ENCODE peak calls at places on chromosomes 5 and 9, in five cellular contexts. One of them, this sample, is unnamed.

GRCh38 chr9:37747271-37747753 is 6.3 kb upstream of the TRMT10B start:
- DNase-seq in A673: peak
- DNase-seq in H1: peak
- DNase-seq in heart right ventricle: peak
- DNase-seq in psoas muscle: peak
- DNase-seq in this sample: no peak

GRCh38 chr9:127550277-127550676 is 61.8 kb upstream of the STXBP1 start:
- DNase-seq in A673: no peak
- DNase-seq in H1: no peak
- DNase-seq in heart right ventricle: no peak
- DNase-seq in psoas muscle: no peak
- DNase-seq in this sample: no peak

GRCh38 chr9:13524245-13524644 is 244.8 kb upstream of the MPDZ start:
- DNase-seq in A673: no peak
- DNase-seq in H1: no peak
- DNase-seq in heart right ventricle: no peak
- DNase-seq in psoas muscle: no peak
- DNase-seq in this sample: no peak

GRCh38 chr9:72551306-72551705 is 29.9 kb downstream of the TMC1 start:
- DNase-seq in A673: no peak
- DNase-seq in H1: no peak
- DNase-seq in heart right ventricle: no peak
- DNase-seq in psoas muscle: no peak
- DNase-seq in this sample: no peak

GRCh38 chr9:742914-743594 is 98.4 kb upstream of the DMRT1 start:
- DNase-seq in A673: no peak
- DNase-seq in H1: no peak
- DNase-seq in heart right ventricle: no peak
- DNase-seq in psoas muscle: no peak
- DNase-seq in this sample: no peak

GRCh38 chr5:115626444-115626823 is 598 bp upstream of the TMED7 start:
- DNase-seq in A673: no peak
- DNase-seq in H1: no peak
- DNase-seq in heart right ventricle: no peak
- DNase-seq in psoas muscle: no peak
- DNase-seq in this sample: no peak

GRCh38 chr5:83430130-83431010 is 41.2 kb upstream of the VCAN start:
- DNase-seq in A673: peak
- DNase-seq in H1: peak
- DNase-seq in heart right ventricle: peak
- DNase-seq in psoas muscle: peak
- DNase-seq in this sample: peak

GRCh38 chr9:130938652-130939404 is at the start of gene FIBCD1:
- DNase-seq in A673: peak
- DNase-seq in H1: peak
- DNase-seq in heart right ventricle: no peak
- DNase-seq in psoas muscle: no peak
- DNase-seq in this sample: no peak

GRCh38 chr5:104179057-104179456 is 616.5 kb upstream of the NUDT12 start:
- DNase-seq in A673: peak
- DNase-seq in H1: peak
- DNase-seq in heart right ventricle: peak
- DNase-seq in psoas muscle: no peak
- DNase-seq in this sample: peak

GRCh38 chr9:131624636-131625241 is 79.4 kb downstream of the PRRT1B start:
- DNase-seq in A673: no peak
- DNase-seq in H1: no peak
- DNase-seq in heart right ventricle: peak
- DNase-seq in psoas muscle: no peak
- DNase-seq in this sample: no peak

GRCh38 chr5:84779206-84779605 is 394.5 kb upstream of the EDIL3 start:
- DNase-seq in A673: no peak
- DNase-seq in H1: no peak
- DNase-seq in heart right ventricle: no peak
- DNase-seq in psoas muscle: no peak
- DNase-seq in this sample: no peak

GRCh38 chr9:78325343-78325742 is 28.4 kb downstream of the PSAT1 start:
- DNase-seq in A673: peak
- DNase-seq in H1: no peak
- DNase-seq in heart right ventricle: no peak
- DNase-seq in psoas muscle: no peak
- DNase-seq in this sample: peak

GRCh38 chr9:95085861-95086563 is 231.5 kb downstream of the FANCC start:
- DNase-seq in A673: no peak
- DNase-seq in H1: no peak
- DNase-seq in heart right ventricle: no peak
- DNase-seq in psoas muscle: no peak
- DNase-seq in this sample: no peak

GRCh38 chr9:95083086-95083768 is 234.3 kb downstream of the FANCC start:
- DNase-seq in A673: no peak
- DNase-seq in H1: no peak
- DNase-seq in heart right ventricle: no peak
- DNase-seq in psoas muscle: no peak
- DNase-seq in this sample: no peak

GRCh38 chr9:95085036-95085770 is 232.3 kb downstream of the FANCC start:
- DNase-seq in A673: no peak
- DNase-seq in H1: no peak
- DNase-seq in heart right ventricle: no peak
- DNase-seq in psoas muscle: no peak
- DNase-seq in this sample: no peak

GRCh38 chr9:95082401-95083084 is 235.0 kb downstream of the FANCC start:
- DNase-seq in A673: no peak
- DNase-seq in H1: no peak
- DNase-seq in heart right ventricle: no peak
- DNase-seq in psoas muscle: no peak
- DNase-seq in this sample: no peak

GRCh38 chr9:95084254-95084934 is 233.1 kb downstream of the FANCC start:
- DNase-seq in A673: no peak
- DNase-seq in H1: no peak
- DNase-seq in heart right ventricle: no peak
- DNase-seq in psoas muscle: no peak
- DNase-seq in this sample: peak
- H3K27ac ChIP-seq in A673: no peak
- H3K27ac ChIP-seq in H1: no peak
- H3K27ac ChIP-seq in heart right ventricle: peak
- H3K27ac ChIP-seq in psoas muscle: peak
- H3K27ac ChIP-seq in this sample: peak

GRCh38 chr5:150054569-150054968 is 31.8 kb downstream of the CSF1R start:
- DNase-seq in A673: no peak
- DNase-seq in H1: no peak
- DNase-seq in heart right ventricle: no peak
- DNase-seq in psoas muscle: no peak
- DNase-seq in this sample: no peak

GRCh38 chr5:150053695-150054392 is 32.5 kb downstream of the CSF1R start:
- DNase-seq in A673: no peak
- DNase-seq in H1: no peak
- DNase-seq in heart right ventricle: no peak
- DNase-seq in psoas muscle: no peak
- DNase-seq in this sample: no peak

GRCh38 chr5:150053231-150053626 is 33.1 kb downstream of the CSF1R start:
- DNase-seq in A673: peak
- DNase-seq in H1: no peak
- DNase-seq in heart right ventricle: no peak
- DNase-seq in psoas muscle: no peak
- DNase-seq in this sample: no peak

GRCh38 chr5:150051657-150052195 is 34.6 kb downstream of the CSF1R start:
- DNase-seq in A673: no peak
- DNase-seq in H1: no peak
- DNase-seq in heart right ventricle: no peak
- DNase-seq in psoas muscle: no peak
- DNase-seq in this sample: no peak

GRCh38 chr5:150052326-150053230 is 33.8 kb downstream of the CSF1R start:
- DNase-seq in A673: no peak
- DNase-seq in H1: no peak
- DNase-seq in heart right ventricle: no peak
- DNase-seq in psoas muscle: no peak
- DNase-seq in this sample: no peak
- H3K27ac ChIP-seq in A673: peak
- H3K27ac ChIP-seq in H1: no peak
- H3K27ac ChIP-seq in heart right ventricle: no peak
- H3K27ac ChIP-seq in psoas muscle: no peak
- H3K27ac ChIP-seq in this sample: no peak

DNA sequence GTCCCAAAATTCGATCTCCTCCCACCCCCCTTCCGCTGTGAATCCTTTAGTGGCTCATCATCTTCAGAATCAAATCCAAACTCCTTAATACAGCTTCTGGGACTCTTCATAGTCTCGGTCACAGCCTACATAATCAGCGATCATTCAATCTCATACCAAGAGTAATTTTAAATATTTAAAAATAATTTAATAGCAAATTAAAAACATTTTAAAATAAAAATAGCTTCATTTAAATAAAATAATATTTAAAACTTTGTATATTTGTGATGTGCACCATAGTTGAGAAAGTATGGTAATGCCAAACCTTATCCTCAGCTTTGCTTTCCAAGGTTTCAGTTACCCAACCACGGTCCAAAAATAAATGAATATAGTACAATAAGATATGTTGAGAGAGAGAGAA is 70.0 kb upstream of the NR3C1 start:
- DNase-seq in A673: no peak
- DNase-seq in H1: no peak
- DNase-seq in heart right ventricle: no peak
- DNase-seq in psoas muscle: no peak
- DNase-seq in this sample: no peak
- H3K27ac ChIP-seq in A673: no peak
- H3K27ac ChIP-seq in H1: no peak
- H3K27ac ChIP-seq in heart right ventricle: no peak
- H3K27ac ChIP-seq in psoas muscle: no peak
- H3K27ac ChIP-seq in this sample: no peak

DNA sequence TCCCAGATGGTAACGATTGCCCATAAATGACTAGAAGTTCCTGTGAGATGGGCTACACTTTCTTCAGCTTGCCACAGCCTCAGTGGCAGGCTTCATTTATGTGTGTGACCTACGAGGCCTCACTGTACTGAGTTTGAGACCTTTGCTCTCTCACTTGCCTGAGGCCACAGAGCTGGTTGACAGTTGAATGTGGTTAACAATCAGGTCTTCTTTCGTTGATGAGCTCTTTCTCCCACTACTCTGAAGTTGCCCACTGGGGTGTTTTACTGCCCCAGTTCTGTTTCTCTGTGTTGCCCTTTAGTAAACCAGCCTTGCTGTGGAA is 70.5 kb downstream of the CYFIP2 start:
- DNase-seq in A673: no peak
- DNase-seq in H1: no peak
- DNase-seq in heart right ventricle: no peak
- DNase-seq in psoas muscle: no peak
- DNase-seq in this sample: no peak
- H3K27ac ChIP-seq in A673: no peak
- H3K27ac ChIP-seq in H1: no peak
- H3K27ac ChIP-seq in heart right ventricle: no peak
- H3K27ac ChIP-seq in psoas muscle: no peak
- H3K27ac ChIP-seq in this sample: no peak

GRCh38 chr9:74817281-74818181 is 70.2 kb downstream of the TRPM6 start:
- DNase-seq in A673: no peak
- DNase-seq in H1: no peak
- DNase-seq in heart right ventricle: no peak
- DNase-seq in psoas muscle: no peak
- DNase-seq in this sample: no peak

GRCh38 chr9:74824654-74825053 is 63.1 kb downstream of the TRPM6 start:
- DNase-seq in A673: peak
- DNase-seq in H1: no peak
- DNase-seq in heart right ventricle: peak
- DNase-seq in psoas muscle: no peak
- DNase-seq in this sample: no peak

DNA sequence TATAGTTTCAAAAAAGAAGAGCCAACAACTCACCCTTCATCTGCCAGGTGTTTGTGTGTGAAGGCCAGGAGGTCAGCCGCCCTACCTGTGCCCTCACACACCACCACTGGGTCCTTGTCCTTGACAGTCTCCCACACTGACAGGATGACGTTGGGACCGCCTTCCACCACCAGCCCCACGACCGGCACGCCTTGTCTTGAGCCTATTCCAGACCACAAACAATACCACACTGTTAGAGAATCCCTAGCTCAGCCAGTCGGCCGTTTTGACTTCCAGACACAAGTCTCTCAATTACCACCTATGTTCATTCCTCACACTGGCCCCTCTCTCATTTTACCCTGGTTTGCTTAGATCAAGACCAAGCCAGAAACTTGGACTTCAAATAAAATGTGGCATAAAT is 66.1 kb downstream of the TRPM6 start:
- DNase-seq in A673: no peak
- DNase-seq in H1: no peak
- DNase-seq in heart right ventricle: no peak
- DNase-seq in psoas muscle: no peak
- DNase-seq in this sample: peak
- H3K27ac ChIP-seq in A673: no peak
- H3K27ac ChIP-seq in H1: no peak
- H3K27ac ChIP-seq in heart right ventricle: no peak
- H3K27ac ChIP-seq in psoas muscle: no peak
- H3K27ac ChIP-seq in this sample: peak

GRCh38 chr9:129571298-129572051 is 49.4 kb downstream of the C9orf50 start:
- DNase-seq in A673: no peak
- DNase-seq in H1: no peak
- DNase-seq in heart right ventricle: no peak
- DNase-seq in psoas muscle: no peak
- DNase-seq in this sample: no peak

GRCh38 chr9:129570450-129571297 is 50.2 kb downstream of the C9orf50 start:
- DNase-seq in A673: peak
- DNase-seq in H1: peak
- DNase-seq in heart right ventricle: peak
- DNase-seq in psoas muscle: peak
- DNase-seq in this sample: peak

GRCh38 chr9:129573977-129574376 is 46.9 kb downstream of the C9orf50 start:
- DNase-seq in A673: no peak
- DNase-seq in H1: no peak
- DNase-seq in heart right ventricle: no peak
- DNase-seq in psoas muscle: no peak
- DNase-seq in this sample: no peak

GRCh38 chr9:129572517-129572916 is 48.4 kb downstream of the C9orf50 start:
- DNase-seq in A673: no peak
- DNase-seq in H1: peak
- DNase-seq in heart right ventricle: no peak
- DNase-seq in psoas muscle: no peak
- DNase-seq in this sample: no peak

GRCh38 chr9:129572052-129572425 is 48.9 kb downstream of the C9orf50 start:
- DNase-seq in A673: no peak
- DNase-seq in H1: no peak
- DNase-seq in heart right ventricle: no peak
- DNase-seq in psoas muscle: no peak
- DNase-seq in this sample: no peak
- H3K27ac ChIP-seq in A673: no peak
- H3K27ac ChIP-seq in H1: no peak
- H3K27ac ChIP-seq in heart right ventricle: no peak
- H3K27ac ChIP-seq in psoas muscle: no peak
- H3K27ac ChIP-seq in this sample: peak